ENCODE peak calls at places on chromosomes 2 and 18, in five cellular contexts. O is testis; U is NCI-H748 treated with DMSO at 0.1 percent for 48 hours; L is activated naive CD4-positive, alpha-beta T cell treated with anti-CD3 and anti-CD28 coated beads, Interleukin-2, amount 50 U/mL, for 72 hours; V is ELR. C is an unnamed sample.

GRCh38 chr2:36439084-36439483 is 83.5 kb downstream of the CRIM1 start:
- DNase-seq in V (no peak), L (no peak), U (no peak), O (no peak), C (no peak)

GRCh38 chr2:176817061-176817565 is 395.5 kb upstream of the HNRNPA3 start:
- DNase-seq in O (no peak), U (no peak), V (peak), L (no peak), C (peak)

GRCh38 chr2:197986977-197987376 is 182.6 kb downstream of the PLCL1 start:
- DNase-seq in V (no peak), U (no peak), O (no peak), L (no peak), C (no peak)

GRCh38 chr2:234437642-234438321 is 59.1 kb downstream of the ARL4C start:
- DNase-seq in L (no peak), O (no peak), V (no peak), U (peak), C (no peak)

GRCh38 chr2:219495531-219496122 is 3.1 kb upstream of the GMPPA start:
- DNase-seq in U (peak), O (no peak), V (peak), L (peak), C (peak)

GRCh38 chr2:20584637-20585321 is 66.1 kb downstream of the HS1BP3 start:
- DNase-seq in V (peak), U (no peak), L (no peak), O (peak), C (peak)

GRCh38 chr2:37211212-37211611 is 14.9 kb downstream of the CEBPZOS start:
- DNase-seq in L (no peak), O (no peak), U (no peak), V (no peak), C (no peak)

GRCh38 chr2:211879323-211879722 is 659.3 kb downstream of the ERBB4 start:
- DNase-seq in U (no peak), L (no peak), O (peak), V (peak), C (no peak)

GRCh38 chr18:69817335-69817935 is 130.2 kb downstream of the CD226 start:
- DNase-seq in U (no peak), V (peak), O (no peak), L (no peak), C (peak)

GRCh38 chr2:56127773-56128170 is 56.0 kb upstream of the CCDC85A start:
- DNase-seq in O (no peak), V (no peak), L (no peak), U (peak), C (peak)

GRCh38 chr2:112482309-112483046 is 522 bp downstream of the TTL start:
- DNase-seq in L (peak), V (peak), O (peak), U (no peak), C (peak)

GRCh38 chr18:32772580-32773186 is at the start of gene KLHL14:
- DNase-seq in L (no peak), O (no peak), U (no peak), V (no peak), C (peak)

GRCh38 chr2:240932001-240932723 is 26.0 kb downstream of the CROCC2 start:
- DNase-seq in V (no peak), O (peak), U (no peak), L (no peak), C (no peak)

GRCh38 chr2:221649045-221649444 is 76.9 kb upstream of the EPHA4 start:
- DNase-seq in U (peak), L (no peak), V (no peak), O (peak), C (peak)

GRCh38 chr2:5914831-5915611 is 222.8 kb downstream of the SOX11 start:
- DNase-seq in V (no peak), L (no peak), U (no peak), O (no peak), C (peak)

GRCh38 chr2:9710311-9710710 is 79.5 kb upstream of the YWHAQ start:
- DNase-seq in U (no peak), O (no peak), V (no peak), L (peak), C (no peak)

C was measured in left kidney.